ENCODE peak calls at places on chromosomes 5 and 9, in four cellular contexts. K is prostate gland, V is Peyer's patch, T is tibial nerve. Z is an unnamed sample. For H3K36me3 and H3K27me3, the result is how much of the 10 kb centered on the place peaks cover.

GRCh38 chr5:84181093-84181492 is 203.6 kb downstream of the EDIL3 start:
- DNase-seq in K (no peak), V (no peak), T (no peak), Z (no peak)

GRCh38 chr9:133114886-133115603 is 6.0 kb downstream of the RALGDS start:
- DNase-seq in K (no peak), V (peak), T (no peak), Z (no peak)

GRCh38 chr5:36177715-36178556 is 26.0 kb downstream of the SKP2 start:
- DNase-seq in K (no peak), V (no peak), T (no peak), Z (no peak)

GRCh38 chr5:115542651-115543364 is 1.8 kb downstream of the FEM1C start:
- DNase-seq in K (no peak), V (no peak), T (no peak), Z (peak)

GRCh38 chr5:181118369-181118768 is 12.6 kb downstream of the OR2V1 start:
- DNase-seq in K (no peak), V (no peak), T (no peak), Z (no peak)

GRCh38 chr9:35919212-35920003 is 10.1 kb downstream of the SPAAR start:
- DNase-seq in K (no peak), V (no peak), T (no peak), Z (no peak)

GRCh38 chr5:94618029-94618492 is 343 bp downstream of the KIAA0825 start:
- DNase-seq in K (peak), V (peak), T (peak), Z (peak)

GRCh38 chr5:174428895-174429294 is 295.5 kb upstream of the MSX2 start:
- DNase-seq in K (no peak), V (no peak), T (no peak), Z (no peak)

GRCh38 chr5:178473858-178474257 is 116.3 kb downstream of the COL23A1 start:
- DNase-seq in K (no peak), V (no peak), T (no peak), Z (no peak)

GRCh38 chr9:116015855-116016254 is 137.7 kb upstream of the PAPPA start:
- DNase-seq in K (no peak), V (no peak), T (no peak), Z (no peak)

GRCh38 chr9:83474631-83475030 is 63.6 kb downstream of the FRMD3 start:
- DNase-seq in K (no peak), V (no peak), T (no peak), Z (no peak)

GRCh38 chr5:15021286-15022046 is 149.9 kb upstream of the ANKH start:
- DNase-seq in K (no peak), V (no peak), T (no peak), Z (no peak)

GRCh38 chr5:68849906-68850305 is 243.9 kb upstream of the SLC30A5 start:
- DNase-seq in K (no peak), V (no peak), T (no peak), Z (no peak)

GRCh38 chr9:18905033-18905882 is 127.8 kb downstream of the SAXO1 start:
- DNase-seq in K (no peak), V (no peak), T (no peak), Z (no peak)

GRCh38 chr9:20599195-20599594 is 23.1 kb downstream of the MLLT3 start:
- DNase-seq in K (no peak), V (no peak), T (no peak), Z (no peak)

GRCh38 chr5:112762113-112762810 is 24.6 kb downstream of the APC start:
- DNase-seq in K (no peak), V (no peak), T (no peak), Z (no peak)

GRCh38 chr5:1445313-1445894 is at the start of gene SLC6A3:
- DNase-seq in K (no peak), V (peak), T (no peak), Z (peak)

GRCh38 chr9:131470581-131470991 is 32.1 kb upstream of the POMT1 start:
- DNase-seq in K (no peak), V (no peak), T (no peak), Z (no peak)

GRCh38 chr5:167573274-167574127 is 717.9 kb upstream of the WWC1 start:
- DNase-seq in K (peak), V (no peak), T (no peak), Z (peak)

DNA sequence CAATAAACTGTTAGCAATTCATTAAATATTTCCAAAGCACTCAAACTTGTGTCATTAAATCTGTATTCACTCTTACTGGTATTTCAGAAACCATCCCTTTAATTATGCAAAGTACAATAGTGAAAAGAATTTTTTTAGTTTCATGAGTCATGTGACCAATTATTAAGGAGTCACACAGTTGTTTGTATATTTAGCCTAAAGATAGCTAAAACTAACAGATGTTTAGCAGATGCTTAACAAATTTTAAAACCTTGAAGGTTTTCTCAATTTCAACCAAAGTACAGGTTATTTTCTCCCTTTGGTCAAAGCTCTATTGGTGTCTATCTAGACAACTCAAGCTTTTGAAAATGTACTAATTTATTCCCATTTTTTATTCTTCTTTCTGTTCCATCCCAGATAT is 44.1 kb downstream of the PJA2 start:
- DNase-seq in K (no peak), V (no peak), T (no peak), Z (no peak)
- H3K36me3 ChIP-seq in K (under half), V (under half), T (half or more), Z (under half)

GRCh38 chr5:135163391-135163790 is 129.4 kb upstream of the PITX1 start:
- DNase-seq in K (no peak), V (no peak), T (no peak), Z (no peak)

GRCh38 chr5:135163964-135164363 is 129.9 kb upstream of the PITX1 start:
- DNase-seq in K (no peak), V (no peak), T (no peak), Z (no peak)

GRCh38 chr5:135162661-135163265 is 128.7 kb upstream of the PITX1 start:
- DNase-seq in K (no peak), V (no peak), T (no peak), Z (no peak)

GRCh38 chr5:135169753-135170152 is 135.7 kb upstream of the PITX1 start:
- DNase-seq in K (no peak), V (no peak), T (no peak), Z (no peak)

DNA sequence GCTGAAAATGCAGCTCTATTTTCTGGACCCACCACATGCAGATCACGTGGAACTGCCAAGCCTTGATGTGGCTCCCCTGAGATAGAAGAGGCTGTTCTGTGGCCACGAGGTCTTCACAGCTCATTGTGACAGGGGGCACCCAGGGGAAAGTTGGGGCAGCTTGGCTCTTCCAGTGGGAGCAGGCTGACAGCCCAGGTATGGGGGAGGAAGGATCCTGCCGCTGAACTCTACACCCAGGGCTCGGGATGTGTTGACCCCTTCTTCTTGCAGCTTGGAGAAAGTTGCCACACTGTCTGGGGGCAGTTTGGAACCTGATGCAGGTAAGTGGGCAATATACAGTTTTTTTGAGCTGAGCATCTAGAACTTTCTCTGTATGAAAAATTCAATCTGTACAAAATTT is 133.6 kb upstream of the PITX1 start:
- DNase-seq in K (no peak), V (no peak), T (no peak), Z (no peak)
- H3K27me3 ChIP-seq in K (under half), V (under half), T (under half), Z (under half)

DNA sequence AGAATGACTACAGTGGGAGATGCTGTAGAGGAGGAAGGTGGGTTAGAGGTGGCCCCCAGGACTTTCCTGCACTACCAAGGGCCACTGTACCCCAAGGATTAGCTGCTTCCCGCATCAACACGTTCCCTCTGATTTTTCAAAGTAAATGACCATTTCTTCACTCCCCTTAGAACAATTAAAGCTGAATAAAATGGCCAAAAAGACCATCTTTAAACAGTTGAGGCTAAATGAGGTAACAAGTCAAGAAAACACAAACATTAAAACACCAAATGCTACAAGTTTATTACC is 740 bp upstream of the ERAP1 start:
- DNase-seq in K (no peak), V (no peak), T (no peak), Z (no peak)
- TF ChIP-seq POLR2A in K (no peak), V (no peak), T (peak), Z (no peak)

GRCh38 chr9:129446828-129447550 is 173.9 kb downstream of the C9orf50 start:
- DNase-seq in K (no peak), V (no peak), T (no peak), Z (no peak)

GRCh38 chr9:129441852-129442251 is 179.0 kb downstream of the C9orf50 start:
- DNase-seq in K (no peak), V (no peak), T (no peak), Z (no peak)

GRCh38 chr9:129449066-129449465 is 171.8 kb downstream of the C9orf50 start:
- DNase-seq in K (no peak), V (no peak), T (no peak), Z (no peak)

GRCh38 chr9:129442791-129443511 is 177.9 kb downstream of the C9orf50 start:
- DNase-seq in K (no peak), V (peak), T (no peak), Z (no peak)

GRCh38 chr9:129445794-129446306 is 175.1 kb downstream of the C9orf50 start:
- DNase-seq in K (no peak), V (no peak), T (no peak), Z (no peak)
- H3K36me3 ChIP-seq in K (under half), V (under half), T (under half), Z (under half)

DNA sequence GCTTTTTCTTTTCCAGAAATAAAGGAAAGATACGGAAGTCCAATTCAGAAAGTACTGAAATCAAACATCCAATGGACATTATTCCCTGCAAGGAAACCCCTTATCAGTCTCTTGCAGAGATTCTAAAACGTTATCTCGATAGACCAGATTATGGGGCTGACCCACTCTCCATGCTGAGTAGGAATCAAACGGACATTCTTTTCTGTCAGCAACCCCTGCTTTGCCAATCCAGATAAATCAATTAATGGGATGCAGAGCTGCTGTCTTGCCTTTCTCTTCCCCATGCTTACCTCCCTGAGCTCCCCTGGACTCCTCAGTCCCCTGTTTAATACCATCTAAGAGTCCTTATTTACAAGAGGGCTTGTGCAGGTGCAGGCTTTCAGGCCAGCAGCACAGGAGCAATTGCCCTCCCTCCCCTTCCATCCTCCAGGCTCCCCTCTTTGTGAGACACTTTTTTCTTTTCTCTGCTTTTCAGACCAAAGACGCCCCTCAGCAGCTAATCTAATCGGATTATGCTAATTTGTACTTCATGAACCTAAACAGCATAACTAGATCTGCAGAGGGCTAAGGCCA is 14.2 kb downstream of the TAL2 start:
- DNase-seq in K (no peak), V (no peak), T (no peak), Z (no peak)
- H3K27me3 ChIP-seq in K (under half), V (under half), T (under half), Z (under half)

DNA sequence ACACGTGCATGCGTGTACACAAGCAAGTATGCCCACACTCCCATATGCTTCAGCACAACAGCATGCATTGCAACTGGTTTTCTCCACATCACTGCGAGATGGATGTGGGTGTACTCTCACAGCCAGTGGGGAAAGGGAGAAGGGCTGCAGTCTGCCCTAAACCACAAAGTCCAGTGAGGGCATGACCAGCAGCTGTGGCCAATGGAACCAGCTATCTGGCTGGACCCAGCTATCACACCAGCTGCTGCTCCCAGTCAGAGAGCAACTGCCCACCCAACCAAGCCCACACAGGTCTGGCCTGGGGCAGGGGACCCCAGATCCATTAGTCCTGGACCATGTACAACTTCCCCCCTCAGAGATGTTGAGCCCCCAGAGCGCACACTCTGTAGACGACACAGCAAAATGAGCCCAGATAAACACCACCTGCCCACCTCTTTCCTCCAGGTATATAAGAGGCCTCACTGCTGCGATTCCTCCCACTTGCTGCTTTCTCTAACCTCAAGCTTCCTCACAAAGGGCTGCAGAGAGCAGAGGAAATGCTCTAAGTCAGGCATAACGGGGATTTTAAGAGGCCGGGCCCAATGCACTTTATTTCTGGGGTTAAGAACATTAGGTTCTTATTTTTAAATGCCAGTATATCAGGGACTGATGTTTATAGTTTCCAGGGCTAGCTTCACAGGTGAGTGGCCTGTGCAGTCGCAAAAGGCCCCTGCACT is 38.9 kb downstream of the SHB start:
- DNase-seq in K (no peak), V (no peak), T (no peak), Z (no peak)
- TF ChIP-seq POLR2A in K (no peak), V (no peak), T (no peak), Z (no peak)

GRCh38 chr5:57258052-57258451 is 84.2 kb downstream of the GPBP1 start:
- DNase-seq in K (no peak), V (no peak), T (no peak), Z (no peak)
- H3K36me3 ChIP-seq in K (under half), V (under half), T (half or more), Z (under half)

GRCh38 chr9:95763006-95763405 is 112.5 kb upstream of the ERCC6L2 start:
- DNase-seq in K (no peak), V (no peak), T (no peak), Z (no peak)
- H3K27me3 ChIP-seq in K (under half), V (under half), T (under half), Z (under half)

GRCh38 chr9:136645903-136646754 is 16.6 kb upstream of the EGFL7 start:
- DNase-seq in K (no peak), V (peak), T (no peak), Z (no peak)
- TF ChIP-seq POLR2A in K (no peak), V (no peak), T (no peak), Z (no peak)

Z was measured in ovary.